ENCODE peak calls at places on chromosome 9, in nine cellular contexts. C is spleen, S is IMR-90, T is OCI-LY7, J is PC-9, G is Karpas-422, P is neural progenitor cell, Q is neuronal stem cell, N is thyroid gland. F is an unnamed sample.

GRCh38 chr9:132090771-132091170 is 11.1 kb upstream of the MED27 start:
- DNase-seq in C (no peak), S (no peak), T (no peak), J (peak; percentile 21), G (no peak), P (no peak), Q (no peak), N (no peak), F (peak; percentile 24)

GRCh38 chr9:124450241-124450924 is at the start of gene ADGRD2:
- DNase-seq in C (peak; percentile 67), S (peak; percentile 4), T (no peak), J (no peak), G (no peak), P (peak; percentile 89), Q (peak; percentile 41), N (peak; percentile 43), F (no peak)

GRCh38 chr9:87063883-87064282 is 116.6 kb upstream of the GAS1 start:
- DNase-seq in C (no peak), S (peak; percentile 64), T (no peak), J (no peak), G (no peak), P (no peak), Q (no peak), N (peak; percentile 73), F (no peak)

GRCh38 chr9:101417977-101418376 is 17.6 kb downstream of the ALDOB start:
- DNase-seq in C (no peak), S (no peak), T (no peak), J (no peak), G (no peak), P (no peak), Q (no peak), N (no peak), F (no peak)

GRCh38 chr9:135226369-135227050 is 139.0 kb downstream of the OLFM1 start:
- DNase-seq in C (peak; percentile 31), S (no peak), T (no peak), J (no peak), G (no peak), P (no peak), Q (no peak), N (no peak), F (no peak)

GRCh38 chr9:132801659-132802058 is 76.4 kb downstream of the AK8 start:
- DNase-seq in C (no peak), S (no peak), T (no peak), J (no peak), G (no peak), P (no peak), Q (no peak), N (no peak), F (no peak)

GRCh38 chr9:31137151-31137849 is 1247.1 kb upstream of the ACO1 start:
- DNase-seq in C (no peak), S (peak; percentile 76), T (no peak), J (peak; percentile 45), G (no peak), P (no peak), Q (no peak), N (no peak), F (peak; percentile 65)

GRCh38 chr9:104982543-104982942 is 54.6 kb upstream of the ABCA1 start:
- DNase-seq in C (no peak), S (no peak), T (no peak), J (no peak), G (no peak), P (no peak), Q (no peak), N (no peak), F (no peak)

GRCh38 chr9:99051851-99052250 is 53.1 kb upstream of the TGFBR1 start:
- DNase-seq in C (no peak), S (no peak), T (no peak), J (no peak), G (no peak), P (no peak), Q (no peak), N (no peak), F (no peak)

GRCh38 chr9:83599071-83599470 is 23.9 kb upstream of the IDNK start:
- DNase-seq in C (no peak), S (no peak), T (no peak), J (no peak), G (no peak), P (no peak), Q (no peak), N (no peak), F (no peak)

GRCh38 chr9:89886281-89886700 is 281.5 kb downstream of the GADD45G start:
- DNase-seq in C (peak; percentile 30), S (no peak), T (no peak), J (no peak), G (no peak), P (no peak), Q (no peak), N (peak; percentile 46), F (no peak)

GRCh38 chr9:89883401-89884341 is 278.9 kb downstream of the GADD45G start:
- DNase-seq in C (peak; percentile 64), S (no peak), T (no peak), J (no peak), G (no peak), P (no peak), Q (no peak), N (no peak), F (no peak)

GRCh38 chr9:89884356-89885083 is 279.7 kb downstream of the GADD45G start:
- DNase-seq in C (peak; percentile 33), S (no peak), T (no peak), J (no peak), G (no peak), P (no peak), Q (no peak), N (no peak), F (no peak)

GRCh38 chr9:89887286-89887685 is 282.5 kb downstream of the GADD45G start:
- DNase-seq in C (peak; percentile 13), S (no peak), T (no peak), J (no peak), G (no peak), P (no peak), Q (no peak), N (peak; percentile 56), F (no peak)

GRCh38 chr9:89885156-89885555 is 280.3 kb downstream of the GADD45G start:
- DNase-seq in C (peak; percentile 41), S (no peak), T (no peak), J (no peak), G (no peak), P (no peak), Q (no peak), N (no peak), F (no peak)
- H3K27ac ChIP-seq in C (no peak overlapping the region), S (no peak overlapping the region), T (no peak overlapping the region), J (no peak overlapping the region), G (no peak overlapping the region), P (no peak overlapping the region), Q (no peak overlapping the region), N (no peak overlapping the region), F (no peak overlapping the region)

DNA sequence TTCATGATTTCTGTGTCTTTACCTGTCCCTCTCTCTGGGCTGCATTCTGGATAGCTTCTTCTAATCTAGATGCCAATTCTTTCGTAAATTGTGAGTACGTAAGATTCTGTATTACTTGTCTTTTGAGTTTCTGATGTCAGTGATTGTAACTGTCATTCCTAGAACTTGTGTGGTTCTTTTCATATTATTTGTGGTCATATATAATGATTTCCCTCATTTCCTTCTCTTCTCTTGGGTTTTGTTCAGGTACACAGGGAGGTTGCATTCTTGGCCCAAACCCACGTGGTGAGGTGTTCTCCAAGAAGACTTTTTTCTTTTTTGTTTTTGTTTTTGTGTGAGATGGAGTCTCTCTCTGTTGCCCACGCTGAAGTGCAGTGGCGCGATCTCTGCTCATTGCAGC is 13.8 kb downstream of the UGCG start:
- DNase-seq in C (no peak), S (no peak), T (no peak), J (no peak), G (no peak), P (no peak), Q (no peak), N (no peak), F (no peak)
- H3K27ac ChIP-seq in C (peak overlapping the region; percentile 66), S (no peak overlapping the region), T (no peak overlapping the region), J (peak overlapping the region; percentile 12), G (no peak overlapping the region), P (no peak overlapping the region), Q (no peak overlapping the region), N (no peak overlapping the region), F (no peak overlapping the region)

GRCh38 chr9:24342457-24342856 is 203.2 kb downstream of the IZUMO3 start:
- DNase-seq in C (no peak), S (no peak), T (no peak), J (no peak), G (no peak), P (no peak), Q (no peak), N (no peak), F (no peak)
- H3K27ac ChIP-seq in C (no peak overlapping the region), S (no peak overlapping the region), T (no peak overlapping the region), J (no peak overlapping the region), G (no peak overlapping the region), P (no peak overlapping the region), Q (no peak overlapping the region), N (no peak overlapping the region), F (no peak overlapping the region)

GRCh38 chr9:107485451-107486043 is 4.0 kb downstream of the KLF4 start:
- DNase-seq in C (no peak), S (no peak), T (no peak), J (no peak), G (no peak), P (no peak), Q (no peak), N (no peak), F (no peak)

GRCh38 chr9:107488400-107489143 is 997 bp downstream of the KLF4 start:
- DNase-seq in C (peak; percentile 86), S (peak; percentile 49), T (no peak), J (peak; percentile 69), G (no peak), P (peak; percentile 64), Q (no peak), N (peak; percentile 73), F (no peak)

GRCh38 chr9:107487521-107488399 is 1.8 kb downstream of the KLF4 start:
- DNase-seq in C (peak; percentile 87), S (no peak), T (no peak), J (peak; percentile 82), G (no peak), P (peak; percentile 85), Q (peak; percentile 69), N (peak; percentile 69), F (no peak)

GRCh38 chr9:107489144-107489673 is 360 bp downstream of the KLF4 start:
- DNase-seq in C (peak; percentile 90), S (no peak), T (no peak), J (no peak), G (no peak), P (no peak), Q (no peak), N (no peak), F (no peak)

DNA sequence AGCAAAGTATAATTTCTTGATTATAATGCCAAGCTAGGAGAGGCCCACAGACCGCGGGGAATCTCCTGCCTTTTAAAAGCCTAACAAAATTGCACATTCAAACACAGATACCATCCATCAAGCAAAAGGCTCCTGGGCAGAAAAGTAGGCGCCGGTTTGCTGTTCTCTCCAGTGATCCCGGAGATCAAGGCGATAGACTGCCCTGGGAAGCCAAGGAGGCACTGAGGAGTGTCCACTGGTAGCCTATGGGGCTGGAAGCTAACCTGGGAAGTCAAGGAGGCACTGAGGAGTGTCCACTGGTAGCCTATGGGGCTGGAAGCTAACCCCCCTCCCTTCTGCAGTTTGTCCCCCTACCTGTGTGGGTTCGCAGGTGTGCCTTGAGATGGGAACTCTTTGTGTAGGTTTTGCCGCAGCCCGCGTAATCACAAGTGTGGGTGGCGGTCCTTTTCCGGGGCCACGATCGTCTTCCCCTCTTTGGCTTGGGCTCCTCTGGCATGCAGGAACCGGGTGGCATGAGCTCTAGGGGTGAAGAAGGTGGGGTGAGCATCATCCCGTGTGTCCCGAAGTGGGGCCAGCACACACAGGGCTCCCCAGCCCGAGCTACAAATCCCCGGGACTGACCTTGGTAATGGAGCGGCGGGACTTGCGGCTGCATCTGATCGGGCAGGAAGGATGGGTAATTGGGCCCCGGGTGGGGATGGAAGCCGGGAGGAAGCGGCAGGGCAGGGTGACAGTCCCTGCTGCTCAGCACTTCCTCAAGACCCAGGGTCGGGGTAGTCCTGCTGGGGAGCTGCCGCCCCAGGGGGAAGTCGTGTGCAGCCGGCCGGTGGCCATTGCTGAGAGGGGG is 2.7 kb downstream of the KLF4 start:
- DNase-seq in C (peak; percentile 73), S (no peak), T (no peak), J (peak; percentile 31), G (no peak), P (no peak), Q (no peak), N (peak; percentile 5), F (no peak)
- H3K27ac ChIP-seq in C (peak overlapping the region; percentile 90), S (no peak overlapping the region), T (no peak overlapping the region), J (peak overlapping the region; percentile 50), G (no peak overlapping the region), P (no peak overlapping the region), Q (no peak overlapping the region), N (peak overlapping the region; percentile 90), F (peak overlapping the region; percentile 75)

F was measured in epithelial cell of prostate.